ENCODE peak calls at places on chromosomes 13 and 19, in four cellular contexts. One of them, this sample, is unnamed.

GRCh38 chr19:29265436-29265835 is 52.5 kb upstream of the UQCRFS1 start:
- DNase-seq in fibroblast of mammary gland: no peak
- DNase-seq in astrocyte of the cerebellum: no peak
- DNase-seq in K562: no peak
- DNase-seq in this sample: no peak

GRCh38 chr13:33016414-33017409 is at the start of gene KL:
- DNase-seq in fibroblast of mammary gland: no peak
- DNase-seq in K562: no peak
- DNase-seq in astrocyte of the cerebellum: no peak
- DNase-seq in this sample: no peak

GRCh38 chr19:19466201-19466600 is 49.1 kb downstream of the TSSK6 start:
- DNase-seq in K562: no peak
- DNase-seq in fibroblast of mammary gland: no peak
- DNase-seq in astrocyte of the cerebellum: no peak
- DNase-seq in this sample: no peak

GRCh38 chr19:58154287-58154678 is 3.7 kb upstream of the ZNF329 start:
- DNase-seq in fibroblast of mammary gland: peak; percentile 55
- DNase-seq in astrocyte of the cerebellum: no peak
- DNase-seq in K562: peak; percentile 6
- DNase-seq in this sample: no peak

GRCh38 chr19:11378319-11379189 is 4.1 kb downstream of the SWSAP1 start:
- DNase-seq in K562: peak; percentile 67
- DNase-seq in astrocyte of the cerebellum: no peak
- DNase-seq in fibroblast of mammary gland: peak; percentile 90
- DNase-seq in this sample: peak; percentile 36

GRCh38 chr19:16308081-16308480 is 16.5 kb upstream of the KLF2 start:
- DNase-seq in K562: no peak
- DNase-seq in astrocyte of the cerebellum: no peak
- DNase-seq in fibroblast of mammary gland: no peak
- DNase-seq in this sample: no peak

GRCh38 chr13:26839682-26840081 is 79.1 kb upstream of the GPR12 start:
- DNase-seq in fibroblast of mammary gland: no peak
- DNase-seq in K562: no peak
- DNase-seq in astrocyte of the cerebellum: no peak
- DNase-seq in this sample: no peak

GRCh38 chr19:3868770-3869456 is at the start of gene ZFR2:
- DNase-seq in fibroblast of mammary gland: no peak
- DNase-seq in astrocyte of the cerebellum: no peak
- DNase-seq in K562: peak; percentile 53
- DNase-seq in this sample: no peak

GRCh38 chr13:78712866-78713265 is 53.9 kb upstream of the OBI1 start:
- DNase-seq in K562: no peak
- DNase-seq in astrocyte of the cerebellum: no peak
- DNase-seq in fibroblast of mammary gland: no peak
- DNase-seq in this sample: no peak

GRCh38 chr19:39949026-39949747 is 14.8 kb upstream of the FCGBP start:
- DNase-seq in K562: no peak
- DNase-seq in astrocyte of the cerebellum: no peak
- DNase-seq in fibroblast of mammary gland: no peak
- DNase-seq in this sample: no peak

GRCh38 chr13:107516517-107516916 is 698.8 kb downstream of the LIG4 start:
- DNase-seq in K562: no peak
- DNase-seq in astrocyte of the cerebellum: no peak
- DNase-seq in fibroblast of mammary gland: no peak
- DNase-seq in this sample: no peak

GRCh38 chr13:110005563-110005962 is 219.2 kb upstream of the IRS2 start:
- DNase-seq in K562: no peak
- DNase-seq in astrocyte of the cerebellum: no peak
- DNase-seq in fibroblast of mammary gland: peak; percentile 70
- DNase-seq in this sample: no peak

GRCh38 chr13:35978607-35979316 is 152.4 kb downstream of the DCLK1 start:
- DNase-seq in astrocyte of the cerebellum: peak; percentile 76
- DNase-seq in fibroblast of mammary gland: peak; percentile 84
- DNase-seq in K562: peak; percentile 25
- DNase-seq in this sample: no peak

GRCh38 chr13:41782086-41782485 is 178.8 kb downstream of the VWA8 start:
- DNase-seq in fibroblast of mammary gland: no peak
- DNase-seq in K562: no peak
- DNase-seq in astrocyte of the cerebellum: no peak
- DNase-seq in this sample: no peak

GRCh38 chr13:32947886-32948285 is 68.3 kb upstream of the KL start:
- DNase-seq in fibroblast of mammary gland: no peak
- DNase-seq in K562: no peak
- DNase-seq in astrocyte of the cerebellum: no peak
- DNase-seq in this sample: no peak

GRCh38 chr19:18778826-18779354 is 12.2 kb downstream of the COMP start:
- DNase-seq in fibroblast of mammary gland: no peak
- DNase-seq in astrocyte of the cerebellum: no peak
- DNase-seq in K562: no peak
- DNase-seq in this sample: no peak

GRCh38 chr13:105196052-105196451 is 1339.4 kb downstream of the EFNB2 start:
- DNase-seq in K562: no peak
- DNase-seq in astrocyte of the cerebellum: peak; percentile 43
- DNase-seq in fibroblast of mammary gland: no peak
- DNase-seq in this sample: peak; percentile 53

GRCh38 chr13:28719656-28720055 is 886 bp upstream of the SLC46A3 start:
- DNase-seq in astrocyte of the cerebellum: no peak
- DNase-seq in fibroblast of mammary gland: peak; percentile 68
- DNase-seq in K562: no peak
- DNase-seq in this sample: peak; percentile 69

GRCh38 chr19:36423925-36424324 is 5.5 kb upstream of the ZFP82 start:
- DNase-seq in astrocyte of the cerebellum: no peak
- DNase-seq in fibroblast of mammary gland: no peak
- DNase-seq in K562: no peak
- DNase-seq in this sample: no peak

GRCh38 chr13:111005364-111005763 is 90.5 kb upstream of the ANKRD10 start:
- DNase-seq in fibroblast of mammary gland: peak; percentile 68
- DNase-seq in astrocyte of the cerebellum: peak; percentile 19
- DNase-seq in K562: no peak
- DNase-seq in this sample: no peak

GRCh38 chr13:32587014-32587773 is 942 bp downstream of the PDS5B start:
- DNase-seq in fibroblast of mammary gland: peak; percentile 63
- DNase-seq in K562: peak; percentile 65
- DNase-seq in astrocyte of the cerebellum: peak; percentile 27
- DNase-seq in this sample: no peak

GRCh38 chr13:49802410-49802809 is 9.9 kb upstream of the KPNA3 start:
- DNase-seq in K562: no peak
- DNase-seq in astrocyte of the cerebellum: no peak
- DNase-seq in fibroblast of mammary gland: no peak
- DNase-seq in this sample: no peak

GRCh38 chr13:48054601-48055000 is 17.1 kb downstream of the NUDT15 start:
- DNase-seq in K562: no peak
- DNase-seq in fibroblast of mammary gland: no peak
- DNase-seq in astrocyte of the cerebellum: no peak
- DNase-seq in this sample: no peak

GRCh38 chr13:50320297-50320862 is 305.1 kb downstream of the KCNRG start:
- DNase-seq in astrocyte of the cerebellum: peak; percentile 3
- DNase-seq in K562: no peak
- DNase-seq in fibroblast of mammary gland: peak; percentile 62
- DNase-seq in this sample: no peak

GRCh38 chr13:29923554-29924481 is 73.4 kb upstream of the UBL3 start:
- DNase-seq in astrocyte of the cerebellum: peak; percentile 96
- DNase-seq in fibroblast of mammary gland: peak; percentile 99
- DNase-seq in K562: peak; percentile 68
- DNase-seq in this sample: peak; percentile 97

GRCh38 chr19:41088151-41088550 is at the start of gene CYP2A13:
- DNase-seq in K562: no peak
- DNase-seq in astrocyte of the cerebellum: no peak
- DNase-seq in fibroblast of mammary gland: no peak
- DNase-seq in this sample: no peak

GRCh38 chr19:8571006-8571411 is 6.2 kb downstream of the MYO1F start:
- DNase-seq in astrocyte of the cerebellum: no peak
- DNase-seq in K562: no peak
- DNase-seq in fibroblast of mammary gland: peak; percentile 55
- DNase-seq in this sample: no peak

GRCh38 chr19:16325671-16326400 is 1.2 kb downstream of the KLF2 start:
- DNase-seq in astrocyte of the cerebellum: no peak
- DNase-seq in fibroblast of mammary gland: no peak
- DNase-seq in K562: no peak
- DNase-seq in this sample: no peak

GRCh38 chr13:26816876-26817275 is 56.3 kb upstream of the GPR12 start:
- DNase-seq in astrocyte of the cerebellum: no peak
- DNase-seq in fibroblast of mammary gland: no peak
- DNase-seq in K562: no peak
- DNase-seq in this sample: no peak

GRCh38 chr13:112069063-112069726 is 2.2 kb downstream of the SOX1 start:
- DNase-seq in fibroblast of mammary gland: no peak
- DNase-seq in K562: no peak
- DNase-seq in astrocyte of the cerebellum: no peak
- DNase-seq in this sample: no peak

GRCh38 chr13:52405369-52405766 is 604 bp downstream of the THSD1 start:
- DNase-seq in K562: no peak
- DNase-seq in astrocyte of the cerebellum: no peak
- DNase-seq in fibroblast of mammary gland: peak; percentile 11
- DNase-seq in this sample: no peak

GRCh38 chr13:96141032-96141431 is 51.1 kb downstream of the HS6ST3 start:
- DNase-seq in astrocyte of the cerebellum: peak; percentile 9
- DNase-seq in K562: no peak
- DNase-seq in fibroblast of mammary gland: peak; percentile 48
- DNase-seq in this sample: peak; percentile 2

GRCh38 chr19:50496189-50497029 is 14.6 kb downstream of the JOSD2 start:
- DNase-seq in astrocyte of the cerebellum: no peak
- DNase-seq in K562: no peak
- DNase-seq in fibroblast of mammary gland: no peak
- DNase-seq in this sample: no peak

GRCh38 chr13:97856001-97856675 is 97.3 kb upstream of the IPO5 start:
- DNase-seq in fibroblast of mammary gland: peak; percentile 61
- DNase-seq in astrocyte of the cerebellum: no peak
- DNase-seq in K562: no peak
- DNase-seq in this sample: no peak

DNA sequence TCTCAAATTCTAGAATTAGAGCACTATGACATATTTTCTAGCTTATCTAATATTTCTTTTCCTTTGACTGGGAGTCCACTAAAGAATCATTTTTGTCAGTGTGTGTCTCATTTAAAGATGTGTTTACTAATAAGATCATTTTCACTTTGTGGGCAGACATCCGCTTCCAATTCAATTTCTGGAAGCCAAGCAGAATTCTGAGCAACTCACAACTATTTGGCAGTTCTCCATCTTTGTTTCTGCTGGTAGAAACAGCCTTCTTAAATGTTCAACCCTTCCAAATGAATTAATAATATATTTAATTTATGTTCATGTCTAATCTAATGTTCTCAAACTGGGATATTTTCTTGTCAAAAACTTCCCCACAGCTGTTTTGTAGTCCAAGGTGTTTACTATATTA is 411.8 kb downstream of the KCTD12 start:
- DNase-seq in fibroblast of mammary gland: peak; percentile 45
- DNase-seq in astrocyte of the cerebellum: no peak
- DNase-seq in K562: no peak
- DNase-seq in this sample: no peak
- TF ChIP-seq CTCF in fibroblast of mammary gland: no peak
- TF ChIP-seq CTCF in astrocyte of the cerebellum: no peak
- TF ChIP-seq CTCF in K562: no peak
- TF ChIP-seq CTCF in this sample: no peak

GRCh38 chr13:46899801-46900200 is 2.9 kb upstream of the HTR2A start:
- DNase-seq in fibroblast of mammary gland: no peak
- DNase-seq in K562: no peak
- DNase-seq in astrocyte of the cerebellum: no peak
- DNase-seq in this sample: no peak

GRCh38 chr13:46894534-46894906 is 2.3 kb downstream of the HTR2A start:
- DNase-seq in fibroblast of mammary gland: peak; percentile 60
- DNase-seq in K562: no peak
- DNase-seq in astrocyte of the cerebellum: peak; percentile 39
- DNase-seq in this sample: no peak

GRCh38 chr13:46893221-46893620 is 3.6 kb downstream of the HTR2A start:
- DNase-seq in astrocyte of the cerebellum: no peak
- DNase-seq in K562: no peak
- DNase-seq in fibroblast of mammary gland: no peak
- DNase-seq in this sample: no peak

GRCh38 chr13:46893820-46894533 is 2.9 kb downstream of the HTR2A start:
- DNase-seq in K562: peak; percentile 77
- DNase-seq in astrocyte of the cerebellum: peak; percentile 50
- DNase-seq in fibroblast of mammary gland: peak; percentile 55
- DNase-seq in this sample: no peak

GRCh38 chr13:46896346-46897138 is at the start of gene HTR2A:
- DNase-seq in fibroblast of mammary gland: peak; percentile 48
- DNase-seq in K562: no peak
- DNase-seq in astrocyte of the cerebellum: no peak
- DNase-seq in this sample: no peak
- H3K4me3 ChIP-seq in fibroblast of mammary gland: peak within 1 kb of the TSS; percentile 53
- H3K4me3 ChIP-seq in K562: no peak within 1 kb of the TSS
- H3K4me3 ChIP-seq in astrocyte of the cerebellum: peak within 1 kb of the TSS; percentile 35
- H3K4me3 ChIP-seq in this sample: peak within 1 kb of the TSS; percentile 51

DNA sequence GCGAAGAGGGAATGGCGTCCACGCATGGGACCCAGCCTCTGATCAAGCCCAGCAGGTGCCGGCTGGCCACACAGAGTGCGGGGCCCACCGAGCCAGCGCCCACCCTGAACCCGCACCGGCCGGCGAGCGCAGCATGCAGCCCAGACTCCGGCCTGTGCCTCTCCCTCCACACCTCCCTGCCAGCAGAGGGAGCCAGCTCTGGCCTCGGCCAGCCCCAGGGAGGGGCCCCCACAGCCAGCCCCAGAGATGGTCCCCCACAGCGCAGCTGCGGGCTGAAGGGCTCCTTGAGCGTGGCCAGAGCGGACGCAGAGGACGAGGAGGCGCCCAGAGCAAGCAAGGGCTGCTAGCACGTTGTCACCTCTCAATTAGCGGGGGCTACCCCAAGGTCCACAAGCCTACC is 904.5 kb downstream of the SLITRK6 start:
- DNase-seq in fibroblast of mammary gland: no peak
- DNase-seq in astrocyte of the cerebellum: no peak
- DNase-seq in K562: no peak
- DNase-seq in this sample: no peak
- TF ChIP-seq CTCF in fibroblast of mammary gland: no peak
- TF ChIP-seq CTCF in astrocyte of the cerebellum: no peak
- TF ChIP-seq CTCF in K562: no peak
- TF ChIP-seq CTCF in this sample: no peak

DNA sequence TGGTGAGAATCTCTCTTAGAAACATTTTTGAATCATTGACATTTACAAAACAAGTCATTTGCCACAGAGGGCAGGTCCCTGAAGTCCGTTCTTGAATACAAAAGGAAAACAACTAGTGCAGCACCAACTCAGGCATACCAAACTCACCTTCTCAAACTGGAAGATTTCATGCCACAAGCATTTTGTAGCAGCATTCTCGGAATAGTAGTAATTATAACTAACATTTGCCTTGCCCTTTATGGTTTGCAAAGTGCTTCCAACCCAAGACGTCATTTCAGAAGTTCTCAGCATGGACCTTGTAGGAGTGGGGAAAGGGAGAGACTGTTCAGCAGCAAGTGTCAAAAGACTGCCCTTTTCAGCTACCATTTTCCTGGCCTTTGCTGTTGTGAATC is 344.6 kb downstream of the RFC3 start:
- DNase-seq in astrocyte of the cerebellum: peak; percentile 70
- DNase-seq in fibroblast of mammary gland: no peak
- DNase-seq in K562: no peak
- DNase-seq in this sample: peak; percentile 47
- H3K4me3 ChIP-seq in astrocyte of the cerebellum: no peak overlapping the region
- H3K4me3 ChIP-seq in fibroblast of mammary gland: no peak overlapping the region
- H3K4me3 ChIP-seq in K562: no peak overlapping the region
- H3K4me3 ChIP-seq in this sample: peak overlapping the region; percentile 25

GRCh38 chr19:45753548-45753947 is 15.5 kb downstream of the SIX5 start:
- DNase-seq in astrocyte of the cerebellum: no peak
- DNase-seq in K562: no peak
- DNase-seq in fibroblast of mammary gland: no peak
- DNase-seq in this sample: no peak
- TF ChIP-seq CTCF in astrocyte of the cerebellum: no peak
- TF ChIP-seq CTCF in K562: peak; percentile 31
- TF ChIP-seq CTCF in fibroblast of mammary gland: no peak
- TF ChIP-seq CTCF in this sample: no peak